ENCODE peak calls at places on chromosome 9, in nine cellular contexts. X is GM13977, B is NB4, T is esophagus squamous epithelium, H is OCI-LY7, R is right atrium auricular region, Q is BJ, Y is HFF-Myc, G is endothelial cell. D is an unnamed sample.

GRCh38 chr9:125649826-125650225 is 57.2 kb downstream of the MAPKAP1 start:
- DNase-seq in H (no peak), Q (no peak), R (no peak), X (no peak), Y (no peak), T (no peak), B (no peak), G (no peak), D (no peak)

GRCh38 chr9:130486103-130486502 is 41.3 kb downstream of the ASS1 start:
- DNase-seq in H (no peak), B (no peak), T (no peak), Y (no peak), R (no peak), G (no peak), Q (no peak), X (no peak), D (no peak)

GRCh38 chr9:86515221-86515620 is 161.0 kb upstream of the TUT7 start:
- DNase-seq in R (no peak), H (no peak), T (no peak), G (no peak), Y (no peak), B (no peak), Q (no peak), X (no peak), D (no peak)

GRCh38 chr9:129202613-129203555 is 24.8 kb upstream of the IER5L start:
- DNase-seq in Y (peak), R (peak), G (peak), X (peak), B (peak), H (peak), Q (no peak), T (peak), D (peak)

GRCh38 chr9:77847626-77848025 is 184.0 kb downstream of the GNAQ start:
- DNase-seq in B (peak), G (no peak), Y (no peak), T (no peak), Q (no peak), H (no peak), R (no peak), X (no peak), D (no peak)

GRCh38 chr9:120941046-120941770 is 14.6 kb upstream of the TRAF1 start:
- DNase-seq in R (no peak), H (no peak), Q (no peak), X (no peak), Y (no peak), G (no peak), T (no peak), B (no peak), D (no peak)

GRCh38 chr9:120894404-120895226 is 17.6 kb upstream of the PHF19 start:
- DNase-seq in H (no peak), B (no peak), Q (no peak), Y (no peak), R (peak), T (no peak), G (peak), X (no peak), D (peak)

GRCh38 chr9:115601456-115601855 is 483.5 kb upstream of the TNC start:
- DNase-seq in G (no peak), Q (no peak), R (no peak), H (no peak), T (no peak), B (no peak), Y (no peak), X (no peak), D (no peak)

GRCh38 chr9:81588148-81588874 is 101.0 kb downstream of the TLE1 start:
- DNase-seq in T (no peak), Q (peak), B (no peak), Y (no peak), H (no peak), R (no peak), X (no peak), G (no peak), D (no peak)

GRCh38 chr9:131259432-131259885 is 16.9 kb downstream of the FAM78A start:
- DNase-seq in X (no peak), T (no peak), B (no peak), Q (no peak), G (no peak), Y (no peak), R (no peak), H (no peak), D (no peak)

GRCh38 chr9:132857031-132857430 is 21.1 kb downstream of the AK8 start:
- DNase-seq in B (peak), H (no peak), G (no peak), Q (no peak), R (peak), X (no peak), T (no peak), Y (no peak), D (no peak)

GRCh38 chr9:6055213-6055612 is 39.8 kb upstream of the RANBP6 start:
- DNase-seq in X (peak), B (peak), H (peak), Q (peak), G (peak), Y (peak), T (no peak), R (no peak), D (no peak)

GRCh38 chr9:96868709-96869108 is 14.4 kb upstream of the ZNF782 start:
- DNase-seq in T (no peak), H (no peak), Y (no peak), G (no peak), B (no peak), Q (no peak), R (no peak), X (no peak), D (no peak)

GRCh38 chr9:95344735-95345134 is 27.2 kb upstream of the FANCC start:
- DNase-seq in B (peak), T (no peak), X (no peak), R (no peak), Y (no peak), Q (no peak), G (no peak), H (no peak), D (no peak)

GRCh38 chr9:100084734-100085133 is 14.1 kb downstream of the ERP44 start:
- DNase-seq in R (no peak), G (no peak), H (peak), B (no peak), T (no peak), X (peak), Y (no peak), Q (no peak), D (no peak)

GRCh38 chr9:115462623-115463022 is 344.7 kb upstream of the TNC start:
- DNase-seq in X (no peak), G (no peak), Q (no peak), T (no peak), Y (no peak), B (no peak), R (no peak), H (no peak), D (no peak)

GRCh38 chr9:27059406-27059805 is 49.6 kb upstream of the TEK start:
- DNase-seq in Y (no peak), H (no peak), X (no peak), G (no peak), T (no peak), R (no peak), Q (no peak), B (no peak), D (no peak)

GRCh38 chr9:136059321-136059791 is 35.7 kb downstream of the NACC2 start:
- DNase-seq in T (no peak), G (peak), H (no peak), R (no peak), Y (no peak), Q (no peak), B (no peak), X (no peak), D (no peak)

GRCh38 chr9:88809836-88810235 is 181.4 kb upstream of the S1PR3 start:
- DNase-seq in G (no peak), R (no peak), Y (no peak), B (no peak), H (no peak), Q (no peak), T (no peak), X (no peak), D (no peak)

GRCh38 chr9:103183569-103184191 is 188.5 kb downstream of the CYLC2 start:
- DNase-seq in Q (no peak), Y (no peak), G (no peak), R (no peak), H (no peak), X (no peak), T (no peak), B (no peak), D (no peak)

GRCh38 chr9:99980578-99980977 is 74.1 kb downstream of the STX17 start:
- DNase-seq in G (no peak), R (no peak), T (no peak), H (no peak), Y (no peak), B (peak), X (no peak), Q (no peak), D (no peak)

GRCh38 chr9:76866689-76867088 is 39.2 kb downstream of the PRUNE2 start:
- DNase-seq in X (no peak), Y (peak), B (no peak), R (no peak), G (no peak), Q (peak), H (no peak), T (no peak), D (no peak)

GRCh38 chr9:28758346-28758745 is 1185.1 kb upstream of the C9orf72 start:
- DNase-seq in G (no peak), X (no peak), B (no peak), Y (no peak), H (no peak), Q (no peak), R (no peak), T (no peak), D (no peak)

GRCh38 chr9:89466451-89467277 is 31.2 kb downstream of the SEMA4D start:
- DNase-seq in T (no peak), Y (no peak), Q (no peak), G (no peak), R (no peak), H (no peak), X (peak), B (no peak), D (no peak)

GRCh38 chr9:86829496-86830046 is 117.7 kb downstream of the GAS1 start:
- DNase-seq in H (no peak), B (no peak), T (no peak), R (no peak), G (no peak), Q (no peak), Y (no peak), X (no peak), D (no peak)

GRCh38 chr9:131140550-131140949 is 15.2 kb downstream of the NUP214 start:
- DNase-seq in B (no peak), G (no peak), X (no peak), Y (no peak), H (no peak), T (no peak), Q (no peak), R (no peak), D (no peak)

GRCh38 chr9:94937214-94937903 is 210.9 kb downstream of the AOPEP start:
- DNase-seq in G (no peak), Y (peak), X (no peak), B (peak), Q (peak), H (no peak), R (no peak), T (no peak), D (no peak)

GRCh38 chr9:6302417-6302816 is 25.8 kb upstream of the TPD52L3 start:
- DNase-seq in X (no peak), B (no peak), H (no peak), Y (no peak), T (no peak), G (no peak), Q (no peak), R (no peak), D (no peak)

GRCh38 chr9:129405831-129406220 is 215.1 kb downstream of the C9orf50 start:
- DNase-seq in G (no peak), H (no peak), Y (no peak), B (peak), T (no peak), X (no peak), R (no peak), Q (no peak), D (peak)

GRCh38 chr9:126925876-126926275 is 11.3 kb downstream of the RALGPS1 start:
- DNase-seq in Q (no peak), G (no peak), B (no peak), R (no peak), X (no peak), Y (no peak), T (no peak), H (no peak), D (no peak)

GRCh38 chr9:126932871-126933321 is 18.3 kb downstream of the RALGPS1 start:
- DNase-seq in T (no peak), X (no peak), G (no peak), R (no peak), Q (no peak), B (no peak), Y (no peak), H (no peak), D (no peak)

GRCh38 chr9:126927419-126927818 is 12.8 kb downstream of the RALGPS1 start:
- DNase-seq in B (no peak), Y (no peak), R (no peak), H (no peak), Q (no peak), X (no peak), G (no peak), T (no peak), D (no peak)
- TF ChIP-seq CTCF in B (no peak), Y (no peak), R (no peak), H (no peak), Q (no peak), X (no peak), G (no peak), T (no peak), D (no peak)

DNA sequence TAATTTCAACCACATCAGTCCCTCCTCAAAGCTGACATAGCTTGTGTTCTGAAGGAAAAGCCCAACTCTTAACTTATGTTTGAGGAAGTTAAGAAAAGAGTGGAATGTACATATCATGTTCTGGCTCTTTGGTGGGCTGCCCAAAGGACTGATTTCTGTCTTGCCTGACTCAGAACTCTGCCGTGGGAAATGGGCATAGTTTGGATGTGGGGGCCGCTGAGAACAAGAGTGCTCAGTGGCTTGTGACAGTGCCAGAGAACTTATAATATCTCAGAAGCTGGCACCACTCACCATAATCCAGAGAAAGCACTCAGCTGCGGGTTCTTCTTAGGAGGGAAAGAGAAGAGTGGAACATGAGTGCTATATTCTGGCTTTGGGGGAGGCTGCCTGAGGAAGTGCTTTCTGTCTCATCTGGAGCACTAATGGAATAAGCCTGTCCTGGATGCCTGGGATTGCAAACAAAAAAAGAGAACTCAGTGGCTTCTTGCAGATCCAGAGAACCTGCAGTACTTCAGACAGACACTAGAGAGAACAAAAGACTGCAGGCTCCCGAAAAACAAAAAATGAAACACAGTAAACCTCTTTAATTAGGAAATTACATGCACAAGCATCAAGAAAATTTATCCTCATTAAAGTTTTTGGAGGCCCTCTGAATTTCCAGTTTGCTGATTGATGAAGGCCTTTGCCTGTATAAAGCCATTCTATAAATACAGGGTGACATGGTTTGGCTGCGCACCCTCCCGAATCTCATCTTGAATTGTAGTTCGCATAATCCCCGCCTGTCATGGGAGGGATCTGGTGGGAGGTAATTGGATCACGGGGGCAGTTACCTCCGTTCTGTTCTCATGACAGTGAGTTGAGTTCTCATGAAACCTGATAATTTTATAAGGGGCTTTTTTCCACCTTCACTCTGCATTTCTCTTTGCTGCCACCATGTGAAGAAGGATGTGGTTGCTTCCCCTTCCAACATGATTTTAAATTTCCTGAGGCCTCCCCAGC is 207.0 kb downstream of the DMAC1 start:
- DNase-seq in R (no peak), X (no peak), Q (no peak), T (no peak), B (no peak), H (no peak), Y (no peak), G (no peak), D (no peak)
- TF ChIP-seq CTCF in R (no peak), X (no peak), Q (no peak), T (no peak), B (peak), H (peak), Y (no peak), G (peak), D (peak)

DNA sequence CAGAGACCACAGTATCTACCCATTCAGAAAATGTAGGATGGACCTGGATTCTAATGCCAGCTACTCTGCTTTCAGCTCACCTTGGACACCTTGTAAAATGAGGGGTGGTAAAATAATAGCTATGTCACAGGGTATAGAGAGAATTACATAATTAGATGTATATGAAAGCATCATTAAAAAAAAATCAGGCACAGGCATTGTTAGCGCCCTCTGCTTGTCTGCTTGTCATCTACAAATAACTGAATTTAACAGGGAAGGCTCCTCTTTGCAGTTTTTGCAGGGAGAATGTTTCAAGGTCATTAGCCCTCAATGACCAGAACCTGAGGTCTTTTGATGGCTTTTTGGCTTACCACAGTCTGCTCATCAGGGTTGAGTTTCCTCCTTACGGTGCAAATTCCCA is 58.0 kb downstream of the GPR21 start:
- DNase-seq in B (no peak), X (no peak), T (no peak), Y (no peak), G (no peak), Q (no peak), R (no peak), H (peak), D (no peak)
- TF ChIP-seq CTCF in B (no peak), X (peak), T (no peak), Y (peak), G (no peak), Q (no peak), R (no peak), H (peak), D (no peak)

GRCh38 chr9:98050351-98050750 is 6.2 kb upstream of the NANS start:
- DNase-seq in R (no peak), Y (no peak), Q (no peak), B (no peak), H (no peak), G (no peak), T (no peak), X (no peak), D (no peak)
- TF ChIP-seq CTCF in R (no peak), Y (no peak), Q (no peak), B (no peak), H (no peak), G (no peak), T (no peak), X (no peak), D (no peak)

DNA sequence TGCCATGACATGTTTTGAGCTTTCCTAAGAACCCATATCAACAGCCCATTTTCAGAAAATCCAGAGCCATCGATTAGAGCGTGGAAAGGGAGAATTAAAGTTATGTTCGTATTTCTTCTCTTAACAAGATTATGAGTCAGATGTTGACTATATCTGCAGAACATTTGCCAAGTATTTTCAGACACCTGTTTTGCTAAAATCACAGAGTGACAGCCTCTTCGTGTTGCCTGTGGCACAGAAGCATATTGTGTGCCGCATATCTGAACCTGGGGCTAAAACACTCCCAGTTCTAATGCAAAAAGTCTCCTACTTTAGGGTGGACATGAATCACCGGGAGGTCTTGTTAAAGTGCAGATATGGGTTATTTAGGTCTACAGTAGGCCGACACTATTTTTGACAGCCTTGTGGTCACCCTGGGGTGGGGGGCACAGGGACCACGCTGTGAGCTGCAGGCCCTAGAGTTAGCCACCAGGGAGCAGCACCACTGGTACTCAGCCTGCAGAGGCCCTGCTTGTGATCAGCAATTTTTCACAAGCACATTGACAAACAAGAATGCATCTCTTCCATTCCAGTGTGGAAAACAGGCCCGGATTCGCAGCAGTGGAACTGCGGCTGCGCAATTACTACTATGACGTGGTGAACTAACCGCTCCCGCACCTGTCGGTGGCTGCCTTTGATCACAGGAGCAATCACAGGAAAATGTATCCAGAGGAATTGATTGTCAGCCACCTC is 93.5 kb downstream of the SYK start:
- DNase-seq in H (peak), R (no peak), T (no peak), Q (no peak), G (peak), B (peak), X (no peak), Y (no peak), D (peak)
- TF ChIP-seq CTCF in H (peak), R (peak), T (peak), Q (peak), G (peak), B (peak), X (peak), Y (peak), D (peak)

DNA sequence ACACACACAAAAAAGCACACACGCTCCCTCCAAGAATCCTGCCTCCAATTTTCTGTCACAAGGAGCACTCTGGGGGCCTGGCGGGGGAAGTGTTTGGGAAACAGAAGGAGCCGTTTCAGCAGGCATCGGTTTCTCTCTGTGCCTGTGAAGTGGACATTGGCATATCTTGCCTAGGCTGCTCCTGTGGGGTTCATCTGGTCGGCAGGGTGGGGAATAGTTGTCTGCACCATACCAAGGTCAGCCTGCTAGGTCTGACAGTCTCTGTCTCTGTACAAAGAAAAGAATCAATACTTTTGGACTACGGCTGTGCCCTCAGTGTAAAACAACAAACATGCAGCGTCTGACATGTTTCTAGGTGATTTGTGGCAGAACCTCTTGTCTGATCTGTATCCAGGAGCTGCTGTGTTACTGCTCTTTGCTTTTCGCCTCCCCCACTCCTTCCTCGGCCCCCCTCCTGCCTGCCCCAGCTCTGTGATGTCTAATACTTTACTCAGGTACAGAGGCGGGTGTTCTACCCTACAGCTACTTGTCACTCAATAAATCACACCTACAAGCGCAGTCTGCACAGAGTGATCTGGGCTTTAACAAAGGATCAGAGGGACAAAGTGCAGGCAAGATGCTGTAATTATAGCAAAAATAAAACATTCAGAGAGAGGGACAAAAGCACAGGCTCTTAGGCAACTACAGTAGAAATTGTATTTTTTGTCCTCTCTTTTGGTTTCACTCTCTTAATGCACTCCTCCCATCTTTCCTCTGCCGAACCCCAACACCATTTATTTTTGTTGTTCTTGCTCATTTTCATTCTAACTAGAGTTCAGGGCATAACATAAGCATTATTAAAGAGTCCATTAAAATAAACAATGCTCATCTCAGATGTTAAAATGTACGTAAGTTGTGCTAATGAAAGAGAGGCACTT is 216.7 kb downstream of the BNC2 start:
- DNase-seq in B (no peak), R (peak), Q (no peak), Y (no peak), X (no peak), T (no peak), H (no peak), G (no peak), D (peak)
- TF ChIP-seq CTCF in B (no peak), R (no peak), Q (no peak), Y (no peak), X (no peak), T (no peak), H (no peak), G (no peak), D (no peak)

GRCh38 chr9:108671156-108671555 is 184.6 kb downstream of the ACTL7B start:
- DNase-seq in R (peak), Q (peak), Y (peak), X (no peak), G (no peak), H (no peak), B (peak), T (no peak), D (no peak)
- TF ChIP-seq CTCF in R (no peak), Q (peak), Y (peak), X (no peak), G (peak), H (no peak), B (peak), T (peak), D (no peak)